ENCODE peak calls at places on chromosomes 6 and 20, in nine cellular contexts. M is tibial artery; X is trophoblast cell; Q is mesendoderm; S is CD8-positive, alpha-beta T cell; G is CD4-positive, alpha-beta memory T cell; U is heart right ventricle; P is esophagus muscularis mucosa; K is lower lobe of right lung. B is an unnamed sample.

GRCh38 chr20:2804921-2805681 is 4.7 kb upstream of the CPXM1 start:
- DNase-seq in M (no peak), X (peak; percentile 73), Q (no peak), S (no peak), G (no peak), U (no peak), P (no peak), K (no peak), B (no peak)

GRCh38 chr6:134464690-134465411 is 146.9 kb upstream of the SGK1 start:
- DNase-seq in M (no peak), X (no peak), Q (peak; percentile 83), S (no peak), G (no peak), U (no peak), P (no peak), K (no peak), B (no peak)

GRCh38 chr6:11894212-11894611 is 115.6 kb upstream of the ADTRP start:
- DNase-seq in M (no peak), X (no peak), Q (no peak), S (no peak), G (no peak), U (no peak), P (no peak), K (no peak), B (no peak)

GRCh38 chr20:54662064-54662463 is 186.7 kb downstream of the DOK5 start:
- DNase-seq in M (no peak), X (no peak), Q (peak; percentile 41), S (no peak), G (no peak), U (no peak), P (no peak), K (no peak), B (no peak)

GRCh38 chr6:5610640-5611039 is 349.3 kb downstream of the FARS2 start:
- DNase-seq in M (no peak), X (no peak), Q (no peak), S (no peak), G (no peak), U (no peak), P (peak; percentile 53), K (no peak), B (no peak)

GRCh38 chr6:167306401-167306998 is 15.4 kb downstream of the UNC93A start:
- DNase-seq in M (no peak), X (peak; percentile 18), Q (peak; percentile 65), S (no peak), G (no peak), U (no peak), P (no peak), K (no peak), B (no peak)

GRCh38 chr6:83463886-83464285 is 33.0 kb upstream of the ME1 start:
- DNase-seq in M (no peak), X (no peak), Q (no peak), S (no peak), G (no peak), U (no peak), P (peak; percentile 55), K (no peak), B (no peak)

GRCh38 chr6:34115396-34116314 is 30.2 kb downstream of the GRM4 start:
- DNase-seq in M (no peak), X (peak; percentile 50), Q (peak; percentile 72), S (peak; percentile 13), G (peak; percentile 14), U (no peak), P (no peak), K (no peak), B (no peak)

GRCh38 chr6:148700713-148701392 is 46.0 kb upstream of the UST start:
- DNase-seq in M (no peak), X (peak; percentile 38), Q (peak; percentile 25), S (no peak), G (peak; percentile 29), U (no peak), P (no peak), K (no peak), B (no peak)

GRCh38 chr20:32231847-32232246 is 24.2 kb downstream of the POFUT1 start:
- DNase-seq in M (no peak), X (no peak), Q (no peak), S (peak; percentile 16), G (peak; percentile 53), U (no peak), P (no peak), K (no peak), B (no peak)

GRCh38 chr20:46406200-46406985 is at the start of gene ELMO2:
- DNase-seq in M (peak; percentile 99), X (peak; percentile 97), Q (peak; percentile 99), S (peak; percentile 95), G (peak; percentile 94), U (peak; percentile 95), P (peak; percentile 100), K (peak; percentile 99), B (peak; percentile 94)

GRCh38 chr6:140537834-140538680 is 1163.6 kb upstream of the CITED2 start:
- DNase-seq in M (peak; percentile 31), X (peak; percentile 90), Q (peak; percentile 98), S (no peak), G (no peak), U (no peak), P (no peak), K (no peak), B (no peak)

GRCh38 chr6:56542367-56543331 is 100.0 kb downstream of the DST start:
- DNase-seq in M (peak; percentile 97), X (peak; percentile 99), Q (peak; percentile 99), S (peak; percentile 41), G (peak; percentile 52), U (peak; percentile 88), P (peak; percentile 98), K (peak; percentile 93), B (peak; percentile 15)

GRCh38 chr6:137547601-137548000 is 53.4 kb upstream of the OLIG3 start:
- DNase-seq in M (no peak), X (peak; percentile 96), Q (no peak), S (no peak), G (no peak), U (no peak), P (no peak), K (no peak), B (no peak)

GRCh38 chr6:4354181-4354580 is 218.8 kb upstream of the ECI2 start:
- DNase-seq in M (no peak), X (no peak), Q (peak; percentile 8), S (no peak), G (no peak), U (no peak), P (no peak), K (no peak), B (no peak)
- H3K4me1 ChIP-seq in M (peaks cover 24% of the 10 kb centered on the region), X (peaks cover 42% of the 10 kb centered on the region), Q (no peaks in the 10 kb centered on the region), S (no peaks in the 10 kb centered on the region), G (no peaks in the 10 kb centered on the region), U (peaks cover 27% of the 10 kb centered on the region), P (peaks cover 44% of the 10 kb centered on the region), K (peaks cover 28% of the 10 kb centered on the region), B (no peaks in the 10 kb centered on the region)

DNA sequence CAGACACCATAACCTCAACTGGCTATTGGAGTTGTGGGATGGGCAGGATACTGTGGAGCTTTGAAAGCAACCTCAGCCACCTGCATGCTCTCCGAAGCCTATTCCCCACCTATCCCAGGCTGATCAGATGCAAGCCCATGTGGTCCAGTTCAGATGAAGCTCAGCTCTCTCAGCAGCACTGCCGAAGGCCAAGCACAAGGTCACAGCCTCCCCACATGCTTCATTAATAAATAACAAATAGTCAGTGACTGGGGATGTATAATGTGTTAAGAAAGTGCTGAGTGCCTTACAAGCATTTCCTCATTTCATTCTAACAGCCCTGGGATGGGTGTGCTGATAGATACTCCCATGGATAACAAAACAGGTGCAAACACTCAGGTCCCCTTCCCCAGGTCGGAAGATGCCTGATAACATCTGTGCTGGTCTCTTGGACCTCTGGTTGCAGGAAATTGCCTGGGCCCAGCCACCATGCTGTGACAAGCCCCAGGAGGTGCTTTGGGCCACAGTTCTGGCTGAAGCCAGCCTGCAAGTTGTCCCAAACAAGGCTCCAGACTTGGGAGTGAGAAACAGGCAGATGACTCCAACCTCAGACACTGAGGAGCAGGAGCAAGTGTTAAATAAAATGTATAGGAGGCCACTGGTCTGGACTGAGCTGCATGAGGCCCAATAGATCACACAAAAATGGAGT is 3.7 kb downstream of the ACSS1 start:
- DNase-seq in M (no peak), X (no peak), Q (no peak), S (no peak), G (no peak), U (no peak), P (no peak), K (no peak), B (no peak)
- H3K27me3 ChIP-seq in M (no peaks in the 10 kb centered on the region), X (peaks cover 29% of the 10 kb centered on the region), Q (peaks cover 35% of the 10 kb centered on the region), S (no peaks in the 10 kb centered on the region), G (no peaks in the 10 kb centered on the region), U (no peaks in the 10 kb centered on the region), P (no peaks in the 10 kb centered on the region), K (no peaks in the 10 kb centered on the region), B (no peaks in the 10 kb centered on the region)

GRCh38 chr6:36756761-36757160 is 59.1 kb downstream of the RAB44 start:
- DNase-seq in M (no peak), X (no peak), Q (no peak), S (no peak), G (no peak), U (no peak), P (no peak), K (no peak), B (no peak)
- H3K4me1 ChIP-seq in M (no peaks in the 10 kb centered on the region), X (peaks cover 7% of the 10 kb centered on the region), Q (no peaks in the 10 kb centered on the region), S (peaks cover 15% of the 10 kb centered on the region), G (peaks cover 68% of the 10 kb centered on the region), U (peaks cover 9% of the 10 kb centered on the region), P (peaks cover 28% of the 10 kb centered on the region), K (peaks cover 39% of the 10 kb centered on the region), B (peaks cover 65% of the 10 kb centered on the region)

DNA sequence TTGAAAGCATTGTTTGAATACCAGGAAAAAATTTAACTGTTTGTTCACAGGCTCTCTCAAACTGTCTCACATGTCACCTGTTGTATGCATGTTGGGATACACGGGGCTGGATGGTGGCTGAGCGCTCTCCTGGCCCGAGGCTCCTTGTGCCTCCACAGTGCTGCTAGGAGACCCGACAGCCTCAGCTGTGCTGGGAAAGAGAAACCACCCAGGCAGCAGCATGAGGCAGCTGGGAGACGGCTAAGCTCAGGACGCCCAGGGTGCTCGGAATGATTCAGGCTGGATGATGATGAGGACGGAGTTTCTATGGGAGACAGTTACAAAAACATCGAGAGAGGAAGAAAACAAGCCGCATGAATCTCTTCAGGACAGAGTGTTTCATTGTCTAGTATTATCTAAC is 278.0 kb upstream of the CDH4 start:
- DNase-seq in M (no peak), X (no peak), Q (no peak), S (no peak), G (no peak), U (no peak), P (no peak), K (no peak), B (no peak)
- H3K27me3 ChIP-seq in M (no peaks in the 10 kb centered on the region), X (no peaks in the 10 kb centered on the region), Q (no peaks in the 10 kb centered on the region), S (no peaks in the 10 kb centered on the region), G (no peaks in the 10 kb centered on the region), U (peaks cover 17% of the 10 kb centered on the region), P (no peaks in the 10 kb centered on the region), K (peaks cover 4% of the 10 kb centered on the region), B (no peaks in the 10 kb centered on the region)

DNA sequence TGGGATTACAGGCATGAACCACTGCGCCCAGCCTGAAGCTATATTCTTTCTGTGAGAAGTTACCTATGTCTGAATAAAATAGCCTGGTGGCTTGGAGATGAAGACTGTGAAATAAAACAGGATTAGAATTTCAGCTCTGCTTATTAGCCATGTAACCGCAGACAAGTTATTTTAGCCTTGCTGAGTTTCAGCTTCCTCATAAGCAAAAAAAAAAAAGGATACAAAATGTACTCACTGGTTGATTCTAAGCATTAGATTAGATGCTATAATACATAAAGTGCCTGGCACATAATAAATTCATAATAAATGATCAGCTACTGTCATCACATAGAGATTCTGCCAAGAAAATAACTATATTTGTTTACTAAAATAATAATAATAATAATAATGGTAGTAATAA is 98.8 kb downstream of the EPB41L2 start:
- DNase-seq in M (no peak), X (no peak), Q (no peak), S (no peak), G (no peak), U (no peak), P (no peak), K (no peak), B (no peak)
- H3K4me1 ChIP-seq in M (peaks cover 23% of the 10 kb centered on the region), X (peaks cover 2% of the 10 kb centered on the region), Q (peaks cover 9% of the 10 kb centered on the region), S (no peaks in the 10 kb centered on the region), G (no peaks in the 10 kb centered on the region), U (peaks cover 15% of the 10 kb centered on the region), P (peaks cover 34% of the 10 kb centered on the region), K (peaks cover 65% of the 10 kb centered on the region), B (no peaks in the 10 kb centered on the region)

GRCh38 chr20:63808145-63808724 is 22.8 kb downstream of the ZBTB46 start:
- DNase-seq in M (no peak), X (no peak), Q (no peak), S (no peak), G (no peak), U (no peak), P (no peak), K (no peak), B (no peak)
- H3K27me3 ChIP-seq in M (peaks cover 4% of the 10 kb centered on the region), X (no peaks in the 10 kb centered on the region), Q (no peaks in the 10 kb centered on the region), S (no peaks in the 10 kb centered on the region), G (no peaks in the 10 kb centered on the region), U (no peaks in the 10 kb centered on the region), P (no peaks in the 10 kb centered on the region), K (no peaks in the 10 kb centered on the region), B (no peaks in the 10 kb centered on the region)

B was measured in effector memory CD4-positive, alpha-beta T cell.